ENCODE peak calls at places on chromosomes 7 and 10, in five cellular contexts. E is RPMI7951, C is nucleus accumbens, Y is psoas muscle, B is left ventricle myocardium inferior. U is an unnamed sample.

GRCh38 chr10:5419466-5420094 is 7.2 kb downstream of the NET1 start:
- DNase-seq in E (peak), C (no peak), Y (no peak), B (no peak), U (no peak)

GRCh38 chr7:40827217-40828085 is 692.6 kb downstream of the SUGCT start:
- DNase-seq in E (peak), C (no peak), Y (no peak), B (no peak), U (no peak)

GRCh38 chr10:22043327-22043633 is 39.8 kb upstream of the DNAJC1 start:
- DNase-seq in E (no peak), C (no peak), Y (no peak), B (no peak), U (no peak)

GRCh38 chr7:141511370-141512335 is 39.6 kb upstream of the AGK start:
- DNase-seq in E (no peak), C (peak), Y (peak), B (no peak), U (no peak)

GRCh38 chr7:25615005-25615404 is 386.7 kb upstream of the NPVF start:
- DNase-seq in E (no peak), C (peak), Y (no peak), B (no peak), U (no peak)

GRCh38 chr10:71217266-71218045 is 5.1 kb downstream of the UNC5B start:
- DNase-seq in E (no peak), C (no peak), Y (no peak), B (no peak), U (no peak)

GRCh38 chr7:1694551-1694950 is 24.5 kb downstream of the ELFN1 start:
- DNase-seq in E (no peak), C (no peak), Y (peak), B (peak), U (no peak)

GRCh38 chr10:78363190-78363589 is 329.5 kb downstream of the RPS24 start:
- DNase-seq in E (no peak), C (no peak), Y (no peak), B (no peak), U (no peak)

GRCh38 chr7:20217193-20217948 is at the start of gene MACC1:
- DNase-seq in E (no peak), C (no peak), Y (peak), B (no peak), U (no peak)

GRCh38 chr10:97498841-97499560 is at the start of gene UBTD1:
- DNase-seq in E (peak), C (peak), Y (peak), B (peak), U (peak)

GRCh38 chr10:43409385-43410109 is 561 bp upstream of the HNRNPF start:
- DNase-seq in E (peak), C (no peak), Y (peak), B (peak), U (no peak)

GRCh38 chr10:119441921-119442757 is 100.4 kb downstream of the RGS10 start:
- DNase-seq in E (no peak), C (no peak), Y (no peak), B (no peak), U (no peak)

GRCh38 chr7:44757311-44757710 is 8.7 kb downstream of the ZMIZ2 start:
- DNase-seq in E (no peak), C (peak), Y (no peak), B (peak), U (no peak)

GRCh38 chr10:68666280-68666760 is 54.7 kb upstream of the CCAR1 start:
- DNase-seq in E (peak), C (no peak), Y (no peak), B (no peak), U (peak)

GRCh38 chr10:110629680-110630191 is 14.4 kb upstream of the RBM20 start:
- DNase-seq in E (no peak), C (no peak), Y (no peak), B (no peak), U (no peak)

GRCh38 chr10:110502851-110503301 is 5.2 kb downstream of the DUSP5 start:
- DNase-seq in E (peak), C (peak), Y (no peak), B (peak), U (no peak)

GRCh38 chr7:116859323-116859722 is 3.1 kb upstream of the CAPZA2 start:
- DNase-seq in E (peak), C (no peak), Y (no peak), B (no peak), U (peak)

GRCh38 chr7:131071786-131072504 is 255.7 kb upstream of the MKLN1 start:
- DNase-seq in E (peak), C (peak), Y (peak), B (no peak), U (peak)

GRCh38 chr7:136064098-136064497 is 86.9 kb upstream of the MTPN start:
- DNase-seq in E (no peak), C (no peak), Y (no peak), B (no peak), U (no peak)

GRCh38 chr10:125123363-125124113 is 36.8 kb downstream of the CTBP2 start:
- DNase-seq in E (peak), C (peak), Y (peak), B (peak), U (peak)

GRCh38 chr7:100022621-100023020 is 7.2 kb downstream of the ZKSCAN1 start:
- DNase-seq in E (no peak), C (no peak), Y (no peak), B (no peak), U (no peak)

U was measured in RCC 7860.